ENCODE peak calls at places on chromosomes 1 and 21, in nine cellular contexts. One of them, this sample, is unnamed. For H3K36me3 and H3K27me3, the result is how much of the 10 kb centered on the place peaks cover.

GRCh38 chr21:25370311-25370744 is 237.0 kb downstream of the MRPL39 start:
- DNase-seq in endothelial cell of umbilical vein: peak
- DNase-seq in SK-N-SH: no peak
- DNase-seq in pancreas: peak
- DNase-seq in GM06990: no peak
- DNase-seq in heart right ventricle: no peak
- DNase-seq in prostate gland: no peak
- DNase-seq in uterus: no peak
- DNase-seq in body of pancreas: peak
- DNase-seq in this sample: peak

GRCh38 chr1:117895482-117896114 is 33.8 kb downstream of the GDAP2 start:
- DNase-seq in body of pancreas: peak
- DNase-seq in uterus: peak
- DNase-seq in pancreas: no peak
- DNase-seq in prostate gland: peak
- DNase-seq in endothelial cell of umbilical vein: peak
- DNase-seq in heart right ventricle: peak
- DNase-seq in GM06990: peak
- DNase-seq in SK-N-SH: peak
- DNase-seq in this sample: peak

GRCh38 chr1:223742861-223743517 is 30.6 kb downstream of the CAPN2 start:
- DNase-seq in prostate gland: no peak
- DNase-seq in GM06990: no peak
- DNase-seq in SK-N-SH: no peak
- DNase-seq in uterus: no peak
- DNase-seq in pancreas: no peak
- DNase-seq in endothelial cell of umbilical vein: peak
- DNase-seq in body of pancreas: no peak
- DNase-seq in heart right ventricle: no peak
- DNase-seq in this sample: no peak

GRCh38 chr1:185594786-185595410 is 139.3 kb upstream of the HMCN1 start:
- DNase-seq in body of pancreas: no peak
- DNase-seq in GM06990: no peak
- DNase-seq in uterus: no peak
- DNase-seq in SK-N-SH: no peak
- DNase-seq in heart right ventricle: no peak
- DNase-seq in endothelial cell of umbilical vein: no peak
- DNase-seq in prostate gland: no peak
- DNase-seq in pancreas: no peak
- DNase-seq in this sample: no peak

GRCh38 chr1:116334868-116335649 is 38.0 kb upstream of the ATP1A1 start:
- DNase-seq in uterus: no peak
- DNase-seq in GM06990: no peak
- DNase-seq in pancreas: no peak
- DNase-seq in SK-N-SH: peak
- DNase-seq in heart right ventricle: no peak
- DNase-seq in endothelial cell of umbilical vein: peak
- DNase-seq in body of pancreas: no peak
- DNase-seq in prostate gland: no peak
- DNase-seq in this sample: no peak

GRCh38 chr21:42655797-42656770 is 2.7 kb downstream of the PDE9A start:
- DNase-seq in heart right ventricle: no peak
- DNase-seq in body of pancreas: no peak
- DNase-seq in uterus: no peak
- DNase-seq in prostate gland: peak
- DNase-seq in endothelial cell of umbilical vein: no peak
- DNase-seq in pancreas: peak
- DNase-seq in SK-N-SH: no peak
- DNase-seq in GM06990: no peak
- DNase-seq in this sample: peak

GRCh38 chr1:18646776-18647410 is 16.2 kb downstream of the PAX7 start:
- DNase-seq in GM06990: no peak
- DNase-seq in pancreas: no peak
- DNase-seq in endothelial cell of umbilical vein: no peak
- DNase-seq in prostate gland: no peak
- DNase-seq in uterus: no peak
- DNase-seq in body of pancreas: peak
- DNase-seq in SK-N-SH: peak
- DNase-seq in heart right ventricle: no peak
- DNase-seq in this sample: no peak

GRCh38 chr1:226310637-226311195 is 1.8 kb upstream of the LIN9 start:
- DNase-seq in SK-N-SH: no peak
- DNase-seq in heart right ventricle: no peak
- DNase-seq in pancreas: no peak
- DNase-seq in GM06990: no peak
- DNase-seq in prostate gland: no peak
- DNase-seq in endothelial cell of umbilical vein: no peak
- DNase-seq in body of pancreas: no peak
- DNase-seq in uterus: no peak
- DNase-seq in this sample: peak

GRCh38 chr1:93347319-93347899 is 1.7 kb downstream of the DR1 start:
- DNase-seq in prostate gland: no peak
- DNase-seq in uterus: no peak
- DNase-seq in SK-N-SH: no peak
- DNase-seq in heart right ventricle: no peak
- DNase-seq in endothelial cell of umbilical vein: peak
- DNase-seq in body of pancreas: no peak
- DNase-seq in pancreas: no peak
- DNase-seq in GM06990: no peak
- DNase-seq in this sample: no peak

GRCh38 chr21:17044696-17045095 is 468.1 kb upstream of the CXADR start:
- DNase-seq in GM06990: no peak
- DNase-seq in heart right ventricle: no peak
- DNase-seq in pancreas: no peak
- DNase-seq in endothelial cell of umbilical vein: no peak
- DNase-seq in SK-N-SH: no peak
- DNase-seq in prostate gland: no peak
- DNase-seq in body of pancreas: no peak
- DNase-seq in uterus: no peak
- DNase-seq in this sample: no peak

GRCh38 chr1:94253456-94254042 is 16.2 kb upstream of the ARHGAP29 start:
- DNase-seq in heart right ventricle: no peak
- DNase-seq in prostate gland: peak
- DNase-seq in pancreas: no peak
- DNase-seq in uterus: no peak
- DNase-seq in endothelial cell of umbilical vein: no peak
- DNase-seq in body of pancreas: no peak
- DNase-seq in SK-N-SH: no peak
- DNase-seq in GM06990: no peak
- DNase-seq in this sample: no peak

GRCh38 chr1:245131026-245131393 is 23.8 kb upstream of the KIF26B start:
- DNase-seq in pancreas: no peak
- DNase-seq in prostate gland: no peak
- DNase-seq in endothelial cell of umbilical vein: no peak
- DNase-seq in SK-N-SH: no peak
- DNase-seq in heart right ventricle: no peak
- DNase-seq in body of pancreas: no peak
- DNase-seq in uterus: no peak
- DNase-seq in GM06990: no peak
- DNase-seq in this sample: no peak

GRCh38 chr1:96843601-96844000 is 122.0 kb downstream of the PTBP2 start:
- DNase-seq in endothelial cell of umbilical vein: no peak
- DNase-seq in GM06990: no peak
- DNase-seq in uterus: no peak
- DNase-seq in prostate gland: no peak
- DNase-seq in pancreas: no peak
- DNase-seq in body of pancreas: no peak
- DNase-seq in SK-N-SH: no peak
- DNase-seq in heart right ventricle: no peak
- DNase-seq in this sample: no peak

GRCh38 chr1:243964915-243965314 is 86.2 kb upstream of the ZBTB18 start:
- DNase-seq in GM06990: no peak
- DNase-seq in uterus: no peak
- DNase-seq in prostate gland: no peak
- DNase-seq in heart right ventricle: no peak
- DNase-seq in pancreas: no peak
- DNase-seq in endothelial cell of umbilical vein: no peak
- DNase-seq in body of pancreas: no peak
- DNase-seq in SK-N-SH: no peak
- DNase-seq in this sample: peak

GRCh38 chr1:111952258-111952657 is 37.2 kb downstream of the KCND3 start:
- DNase-seq in uterus: no peak
- DNase-seq in endothelial cell of umbilical vein: no peak
- DNase-seq in heart right ventricle: no peak
- DNase-seq in SK-N-SH: no peak
- DNase-seq in GM06990: no peak
- DNase-seq in prostate gland: no peak
- DNase-seq in pancreas: no peak
- DNase-seq in body of pancreas: no peak
- DNase-seq in this sample: peak

GRCh38 chr1:4636644-4637380 is 17.6 kb upstream of the AJAP1 start:
- DNase-seq in uterus: no peak
- DNase-seq in prostate gland: no peak
- DNase-seq in heart right ventricle: no peak
- DNase-seq in GM06990: no peak
- DNase-seq in SK-N-SH: no peak
- DNase-seq in pancreas: no peak
- DNase-seq in endothelial cell of umbilical vein: no peak
- DNase-seq in body of pancreas: no peak
- DNase-seq in this sample: no peak

GRCh38 chr1:205294175-205294913 is 27.2 kb downstream of the NUAK2 start:
- DNase-seq in GM06990: no peak
- DNase-seq in body of pancreas: no peak
- DNase-seq in pancreas: peak
- DNase-seq in uterus: peak
- DNase-seq in prostate gland: no peak
- DNase-seq in heart right ventricle: peak
- DNase-seq in endothelial cell of umbilical vein: peak
- DNase-seq in SK-N-SH: no peak
- DNase-seq in this sample: peak

GRCh38 chr1:10516244-10516643 is 41.5 kb downstream of the PEX14 start:
- DNase-seq in prostate gland: peak
- DNase-seq in pancreas: no peak
- DNase-seq in uterus: no peak
- DNase-seq in heart right ventricle: no peak
- DNase-seq in body of pancreas: no peak
- DNase-seq in SK-N-SH: no peak
- DNase-seq in endothelial cell of umbilical vein: no peak
- DNase-seq in GM06990: no peak
- DNase-seq in this sample: no peak

GRCh38 chr1:207967703-207968102 is 56.8 kb upstream of the CD34 start:
- DNase-seq in body of pancreas: no peak
- DNase-seq in uterus: no peak
- DNase-seq in pancreas: no peak
- DNase-seq in SK-N-SH: no peak
- DNase-seq in endothelial cell of umbilical vein: no peak
- DNase-seq in heart right ventricle: no peak
- DNase-seq in prostate gland: no peak
- DNase-seq in GM06990: no peak
- DNase-seq in this sample: no peak

GRCh38 chr1:81950037-81950436 is 149.3 kb downstream of the ADGRL2 start:
- DNase-seq in pancreas: no peak
- DNase-seq in GM06990: no peak
- DNase-seq in prostate gland: no peak
- DNase-seq in endothelial cell of umbilical vein: no peak
- DNase-seq in heart right ventricle: no peak
- DNase-seq in uterus: no peak
- DNase-seq in SK-N-SH: no peak
- DNase-seq in body of pancreas: no peak
- DNase-seq in this sample: no peak
- H3K36me3 ChIP-seq in pancreas: under half
- H3K36me3 ChIP-seq in GM06990: under half
- H3K36me3 ChIP-seq in prostate gland: under half
- H3K36me3 ChIP-seq in endothelial cell of umbilical vein: under half
- H3K36me3 ChIP-seq in heart right ventricle: under half
- H3K36me3 ChIP-seq in uterus: under half
- H3K36me3 ChIP-seq in SK-N-SH: under half
- H3K36me3 ChIP-seq in body of pancreas: under half
- H3K36me3 ChIP-seq in this sample: under half

GRCh38 chr1:2322065-2322571 is 69.2 kb downstream of the MORN1 start:
- DNase-seq in body of pancreas: peak
- DNase-seq in uterus: peak
- DNase-seq in GM06990: no peak
- DNase-seq in SK-N-SH: no peak
- DNase-seq in endothelial cell of umbilical vein: peak
- DNase-seq in heart right ventricle: peak
- DNase-seq in prostate gland: no peak
- DNase-seq in pancreas: no peak
- DNase-seq in this sample: peak
- TF ChIP-seq CTCF in body of pancreas: no peak
- TF ChIP-seq CTCF in uterus: peak
- TF ChIP-seq CTCF in GM06990: no peak
- TF ChIP-seq CTCF in SK-N-SH: no peak
- TF ChIP-seq CTCF in endothelial cell of umbilical vein: peak
- TF ChIP-seq CTCF in heart right ventricle: peak
- TF ChIP-seq CTCF in prostate gland: no peak
- TF ChIP-seq CTCF in pancreas: no peak
- TF ChIP-seq CTCF in this sample: peak

GRCh38 chr1:2436876-2437275 is 24.5 kb upstream of the PEX10 start:
- DNase-seq in pancreas: no peak
- DNase-seq in heart right ventricle: no peak
- DNase-seq in prostate gland: no peak
- DNase-seq in GM06990: no peak
- DNase-seq in endothelial cell of umbilical vein: no peak
- DNase-seq in body of pancreas: no peak
- DNase-seq in SK-N-SH: no peak
- DNase-seq in uterus: no peak
- DNase-seq in this sample: no peak

GRCh38 chr1:2438038-2438437 is 25.7 kb upstream of the PEX10 start:
- DNase-seq in uterus: no peak
- DNase-seq in endothelial cell of umbilical vein: no peak
- DNase-seq in pancreas: no peak
- DNase-seq in SK-N-SH: no peak
- DNase-seq in GM06990: no peak
- DNase-seq in prostate gland: peak
- DNase-seq in heart right ventricle: no peak
- DNase-seq in body of pancreas: no peak
- DNase-seq in this sample: no peak

GRCh38 chr1:2439369-2439768 is 27.0 kb upstream of the PEX10 start:
- DNase-seq in pancreas: no peak
- DNase-seq in endothelial cell of umbilical vein: no peak
- DNase-seq in GM06990: no peak
- DNase-seq in SK-N-SH: no peak
- DNase-seq in body of pancreas: no peak
- DNase-seq in uterus: no peak
- DNase-seq in heart right ventricle: no peak
- DNase-seq in prostate gland: no peak
- DNase-seq in this sample: no peak

GRCh38 chr1:2438641-2439040 is 26.3 kb upstream of the PEX10 start:
- DNase-seq in pancreas: no peak
- DNase-seq in uterus: no peak
- DNase-seq in endothelial cell of umbilical vein: no peak
- DNase-seq in prostate gland: no peak
- DNase-seq in GM06990: no peak
- DNase-seq in body of pancreas: no peak
- DNase-seq in heart right ventricle: no peak
- DNase-seq in SK-N-SH: no peak
- DNase-seq in this sample: no peak

GRCh38 chr1:2437617-2438016 is 25.3 kb upstream of the PEX10 start:
- DNase-seq in prostate gland: no peak
- DNase-seq in endothelial cell of umbilical vein: no peak
- DNase-seq in pancreas: no peak
- DNase-seq in heart right ventricle: no peak
- DNase-seq in body of pancreas: no peak
- DNase-seq in SK-N-SH: no peak
- DNase-seq in GM06990: no peak
- DNase-seq in uterus: no peak
- DNase-seq in this sample: no peak
- H3K27me3 ChIP-seq in prostate gland: under half
- H3K27me3 ChIP-seq in endothelial cell of umbilical vein: under half
- H3K27me3 ChIP-seq in pancreas: under half
- H3K27me3 ChIP-seq in heart right ventricle: under half
- H3K27me3 ChIP-seq in body of pancreas: under half
- H3K27me3 ChIP-seq in SK-N-SH: under half
- H3K27me3 ChIP-seq in GM06990: under half
- H3K27me3 ChIP-seq in uterus: under half
- H3K27me3 ChIP-seq in this sample: under half

GRCh38 chr1:32327204-32327603 is 8.8 kb downstream of the MARCKSL1 start:
- DNase-seq in GM06990: no peak
- DNase-seq in pancreas: no peak
- DNase-seq in SK-N-SH: no peak
- DNase-seq in prostate gland: no peak
- DNase-seq in uterus: no peak
- DNase-seq in body of pancreas: no peak
- DNase-seq in endothelial cell of umbilical vein: no peak
- DNase-seq in heart right ventricle: no peak
- DNase-seq in this sample: no peak
- H3K36me3 ChIP-seq in GM06990: under half
- H3K36me3 ChIP-seq in pancreas: half or more
- H3K36me3 ChIP-seq in SK-N-SH: half or more
- H3K36me3 ChIP-seq in prostate gland: under half
- H3K36me3 ChIP-seq in uterus: under half
- H3K36me3 ChIP-seq in body of pancreas: under half
- H3K36me3 ChIP-seq in endothelial cell of umbilical vein: under half
- H3K36me3 ChIP-seq in heart right ventricle: half or more
- H3K36me3 ChIP-seq in this sample: under half

This sample was measured in bronchial epithelial cell.